ENCODE peak calls at places on chromosomes 12 and 14, in four cellular contexts. X, Z, Y and B are unnamed samples.

GRCh38 chr12:53097564-53098353 is at the start of gene IGFBP6:
- DNase-seq in X (peak; percentile 89), Z (no peak), Y (no peak), B (no peak)

GRCh38 chr14:104280902-104281767 is 142.7 kb downstream of the KIF26A start:
- DNase-seq in X (peak; percentile 56), Z (no peak), Y (no peak), B (no peak)

GRCh38 chr12:112375105-112375504 is 7.1 kb downstream of the HECTD4 start:
- DNase-seq in X (no peak), Z (no peak), Y (no peak), B (no peak)

GRCh38 chr12:117641885-117642284 is 280.5 kb upstream of the NOS1 start:
- DNase-seq in X (no peak), Z (no peak), Y (no peak), B (no peak)

GRCh38 chr12:51419473-51420228 is 5.0 kb upstream of the SLC4A8 start:
- DNase-seq in X (no peak), Z (no peak), Y (no peak), B (no peak)

GRCh38 chr14:92421756-92422155 is 91.8 kb upstream of the RIN3 start:
- DNase-seq in X (no peak), Z (peak; percentile 88), Y (peak; percentile 45), B (no peak)

GRCh38 chr14:34023824-34024767 is 73.2 kb upstream of the EGLN3 start:
- DNase-seq in X (no peak), Z (no peak), Y (no peak), B (no peak)

GRCh38 chr12:11730299-11731041 is 81.0 kb downstream of the ETV6 start:
- DNase-seq in X (no peak), Z (no peak), Y (no peak), B (no peak)

GRCh38 chr12:122126342-122126635 is 47.7 kb downstream of the IL31 start:
- DNase-seq in X (no peak), Z (no peak), Y (no peak), B (no peak)

GRCh38 chr12:122125452-122126341 is 47.1 kb downstream of the MLXIP start:
- DNase-seq in X (no peak), Z (no peak), Y (no peak), B (no peak)

GRCh38 chr12:122127839-122128238 is 46.2 kb downstream of the IL31 start:
- DNase-seq in X (no peak), Z (no peak), Y (no peak), B (no peak)

GRCh38 chr12:122128481-122128880 is 45.5 kb downstream of the IL31 start:
- DNase-seq in X (no peak), Z (no peak), Y (no peak), B (no peak)

GRCh38 chr12:122126713-122127597 is 47.1 kb downstream of the IL31 start:
- DNase-seq in X (no peak), Z (no peak), Y (no peak), B (no peak)
- TF ChIP-seq CTCF in X (no peak), Z (no peak), Y (peak; percentile 26), B (no peak)

GRCh38 chr12:98883231-98883630 is 238.1 kb downstream of the APAF1 start:
- DNase-seq in X (no peak), Z (no peak), Y (no peak), B (no peak)

GRCh38 chr12:98885778-98886177 is 240.7 kb downstream of the APAF1 start:
- DNase-seq in X (no peak), Z (no peak), Y (no peak), B (no peak)
- TF ChIP-seq CTCF in X (no peak), Z (no peak), Y (no peak), B (no peak)

GRCh38 chr14:89214221-89214965 is 202.6 kb downstream of the FOXN3 start:
- DNase-seq in X (peak; percentile 89), Z (no peak), Y (no peak), B (no peak)
- TF ChIP-seq CTCF in X (peak; percentile 12), Z (no peak), Y (no peak), B (no peak)

GRCh38 chr12:16674885-16675284 is 68.9 kb upstream of the LMO3 start:
- DNase-seq in X (no peak), Z (no peak), Y (no peak), B (no peak)
- TF ChIP-seq CTCF in X (no peak), Z (no peak), Y (no peak), B (no peak)